ENCODE peak calls at places on chromosomes 11 and 22, in four cellular contexts. One of them, this sample, is unnamed.

GRCh38 chr11:29119691-29120328 is 897.0 kb downstream of the KCNA4 start:
- DNase-seq in transverse colon: no peak
- DNase-seq in uterus: no peak
- DNase-seq in stimulated activated CD4-positive, alpha-beta T cell treated with anti-CD3 and anti-CD28 coated beads, Interleukin-15, amount 100 ng/mL, for 48 hours: no peak
- DNase-seq in this sample: no peak

GRCh38 chr11:36219996-36220395 is 69.2 kb downstream of the COMMD9 start:
- DNase-seq in transverse colon: no peak
- DNase-seq in stimulated activated CD4-positive, alpha-beta T cell treated with anti-CD3 and anti-CD28 coated beads, Interleukin-15, amount 100 ng/mL, for 48 hours: no peak
- DNase-seq in uterus: no peak
- DNase-seq in this sample: no peak

GRCh38 chr11:33207408-33207985 is 46.2 kb upstream of the CSTF3 start:
- DNase-seq in uterus: peak
- DNase-seq in stimulated activated CD4-positive, alpha-beta T cell treated with anti-CD3 and anti-CD28 coated beads, Interleukin-15, amount 100 ng/mL, for 48 hours: no peak
- DNase-seq in transverse colon: no peak
- DNase-seq in this sample: peak

GRCh38 chr11:119940401-119940976 is 197.4 kb downstream of the TRIM29 start:
- DNase-seq in uterus: no peak
- DNase-seq in transverse colon: no peak
- DNase-seq in stimulated activated CD4-positive, alpha-beta T cell treated with anti-CD3 and anti-CD28 coated beads, Interleukin-15, amount 100 ng/mL, for 48 hours: no peak
- DNase-seq in this sample: no peak

GRCh38 chr11:26950260-26950719 is 43.6 kb upstream of the FIBIN start:
- DNase-seq in stimulated activated CD4-positive, alpha-beta T cell treated with anti-CD3 and anti-CD28 coated beads, Interleukin-15, amount 100 ng/mL, for 48 hours: no peak
- DNase-seq in transverse colon: peak
- DNase-seq in uterus: no peak
- DNase-seq in this sample: no peak

GRCh38 chr11:131694526-131695424 is 324.4 kb downstream of the NTM start:
- DNase-seq in stimulated activated CD4-positive, alpha-beta T cell treated with anti-CD3 and anti-CD28 coated beads, Interleukin-15, amount 100 ng/mL, for 48 hours: peak
- DNase-seq in transverse colon: peak
- DNase-seq in uterus: peak
- DNase-seq in this sample: peak

GRCh38 chr11:63443714-63444113 is 47.3 kb downstream of the PLAAT5 start:
- DNase-seq in transverse colon: no peak
- DNase-seq in uterus: no peak
- DNase-seq in stimulated activated CD4-positive, alpha-beta T cell treated with anti-CD3 and anti-CD28 coated beads, Interleukin-15, amount 100 ng/mL, for 48 hours: no peak
- DNase-seq in this sample: no peak

GRCh38 chr11:26187639-26188038 is 144.3 kb upstream of the ANO3 start:
- DNase-seq in transverse colon: no peak
- DNase-seq in stimulated activated CD4-positive, alpha-beta T cell treated with anti-CD3 and anti-CD28 coated beads, Interleukin-15, amount 100 ng/mL, for 48 hours: no peak
- DNase-seq in uterus: no peak
- DNase-seq in this sample: no peak

GRCh38 chr11:126834573-126834972 is 166.0 kb downstream of the KIRREL3 start:
- DNase-seq in transverse colon: no peak
- DNase-seq in uterus: no peak
- DNase-seq in stimulated activated CD4-positive, alpha-beta T cell treated with anti-CD3 and anti-CD28 coated beads, Interleukin-15, amount 100 ng/mL, for 48 hours: no peak
- DNase-seq in this sample: no peak

GRCh38 chr11:74014880-74015279 is 6.0 kb upstream of the UCP3 start:
- DNase-seq in stimulated activated CD4-positive, alpha-beta T cell treated with anti-CD3 and anti-CD28 coated beads, Interleukin-15, amount 100 ng/mL, for 48 hours: no peak
- DNase-seq in uterus: no peak
- DNase-seq in transverse colon: no peak
- DNase-seq in this sample: no peak

GRCh38 chr11:68262544-68262827 is 9.3 kb downstream of the C11orf24 start:
- DNase-seq in transverse colon: no peak
- DNase-seq in uterus: no peak
- DNase-seq in stimulated activated CD4-positive, alpha-beta T cell treated with anti-CD3 and anti-CD28 coated beads, Interleukin-15, amount 100 ng/mL, for 48 hours: no peak
- DNase-seq in this sample: no peak

GRCh38 chr11:6650980-6651379 is 4.6 kb downstream of the DCHS1 start:
- DNase-seq in transverse colon: no peak
- DNase-seq in uterus: no peak
- DNase-seq in stimulated activated CD4-positive, alpha-beta T cell treated with anti-CD3 and anti-CD28 coated beads, Interleukin-15, amount 100 ng/mL, for 48 hours: no peak
- DNase-seq in this sample: no peak

GRCh38 chr11:108873305-108873704 is 208.4 kb downstream of the DDX10 start:
- DNase-seq in transverse colon: no peak
- DNase-seq in uterus: no peak
- DNase-seq in stimulated activated CD4-positive, alpha-beta T cell treated with anti-CD3 and anti-CD28 coated beads, Interleukin-15, amount 100 ng/mL, for 48 hours: no peak
- DNase-seq in this sample: no peak

GRCh38 chr11:66015094-66015881 is 3.5 kb downstream of the CST6 start:
- DNase-seq in transverse colon: no peak
- DNase-seq in uterus: no peak
- DNase-seq in stimulated activated CD4-positive, alpha-beta T cell treated with anti-CD3 and anti-CD28 coated beads, Interleukin-15, amount 100 ng/mL, for 48 hours: no peak
- DNase-seq in this sample: peak

GRCh38 chr11:75476716-75477613 is 44.0 kb upstream of the KLHL35 start:
- DNase-seq in uterus: no peak
- DNase-seq in transverse colon: no peak
- DNase-seq in stimulated activated CD4-positive, alpha-beta T cell treated with anti-CD3 and anti-CD28 coated beads, Interleukin-15, amount 100 ng/mL, for 48 hours: no peak
- DNase-seq in this sample: peak

GRCh38 chr11:123677510-123677909 is 23.1 kb upstream of the SCN3B start:
- DNase-seq in uterus: no peak
- DNase-seq in stimulated activated CD4-positive, alpha-beta T cell treated with anti-CD3 and anti-CD28 coated beads, Interleukin-15, amount 100 ng/mL, for 48 hours: no peak
- DNase-seq in transverse colon: no peak
- DNase-seq in this sample: no peak

GRCh38 chr22:36027960-36028645 is 521 bp downstream of the RBFOX2 start:
- DNase-seq in uterus: no peak
- DNase-seq in transverse colon: peak
- DNase-seq in stimulated activated CD4-positive, alpha-beta T cell treated with anti-CD3 and anti-CD28 coated beads, Interleukin-15, amount 100 ng/mL, for 48 hours: peak
- DNase-seq in this sample: no peak

GRCh38 chr22:27116295-27116694 is 458.9 kb downstream of the MIAT start:
- DNase-seq in stimulated activated CD4-positive, alpha-beta T cell treated with anti-CD3 and anti-CD28 coated beads, Interleukin-15, amount 100 ng/mL, for 48 hours: no peak
- DNase-seq in uterus: no peak
- DNase-seq in transverse colon: no peak
- DNase-seq in this sample: no peak

This sample was measured in left ventricle myocardium inferior.